ENCODE peak calls at places on chromosome 19, in five cellular contexts. Z is A549, F is HepG2, T is endothelial cell of umbilical vein, J is GM12878. X is an unnamed sample.
A peak's percentile ranks its signal among the peaks of the same experiment; 100 is the strongest.

GRCh38 chr19:991174-991931 is 7.2 kb downstream of the WDR18 start:
- DNase-seq in Z (no peak), F (no peak), T (no peak), J (no peak), X (peak; percentile 41)

GRCh38 chr19:47436712-47437401 is 17.5 kb upstream of the MEIS3 start:
- DNase-seq in Z (peak; percentile 86), F (peak; percentile 50), T (peak; percentile 55), J (no peak), X (peak; percentile 91)

GRCh38 chr19:38017504-38018150 is 110.6 kb downstream of the SIPA1L3 start:
- DNase-seq in Z (no peak), F (no peak), T (no peak), J (no peak), X (no peak)

GRCh38 chr19:16588089-16588823 is 16.0 kb upstream of the SLC35E1 start:
- DNase-seq in Z (no peak), F (no peak), T (peak; percentile 79), J (peak; percentile 90), X (peak; percentile 90)

GRCh38 chr19:15241259-15241658 is 9.0 kb upstream of the EPHX3 start:
- DNase-seq in Z (no peak), F (no peak), T (no peak), J (no peak), X (no peak)

GRCh38 chr19:41974652-41975051 is 15.5 kb upstream of the RABAC1 start:
- DNase-seq in Z (no peak), F (no peak), T (no peak), J (no peak), X (no peak)

GRCh38 chr19:2014731-2015610 is 543 bp downstream of the BTBD2 start:
- DNase-seq in Z (no peak), F (no peak), T (no peak), J (no peak), X (peak; percentile 44)

GRCh38 chr19:50897191-50897607 is 14.0 kb downstream of the KLK4 start:
- DNase-seq in Z (no peak), F (no peak), T (no peak), J (peak; percentile 59), X (no peak)

GRCh38 chr19:19510432-19510831 is 4.9 kb downstream of the TSSK6 start:
- DNase-seq in Z (no peak), F (no peak), T (no peak), J (no peak), X (no peak)

GRCh38 chr19:40144151-40144550 is 47.1 kb upstream of the MAP3K10 start:
- DNase-seq in Z (no peak), F (no peak), T (no peak), J (no peak), X (no peak)

DNA sequence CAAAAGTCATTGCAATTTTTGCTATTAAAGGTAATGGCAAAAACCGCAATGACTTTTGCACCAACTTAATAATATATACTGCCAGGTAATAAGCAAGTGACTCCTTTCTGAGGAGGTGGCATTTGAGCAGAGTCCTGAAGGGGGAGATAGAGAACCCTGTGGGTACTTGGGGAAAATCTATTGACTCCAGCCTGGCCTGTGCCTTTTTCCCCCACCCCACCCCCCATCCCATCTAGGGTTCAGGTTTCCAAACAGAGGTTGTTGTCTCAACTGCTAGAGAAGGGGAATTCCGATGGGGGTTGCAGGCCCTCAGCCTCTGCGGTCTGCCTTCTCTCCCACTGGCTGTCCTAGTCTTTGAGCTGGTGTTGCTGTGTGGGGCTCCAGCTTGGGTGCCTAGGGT is 11.5 kb downstream of the S1PR2 start:
- DNase-seq in Z (no peak), F (peak; percentile 79), T (no peak), J (peak; percentile 88), X (peak; percentile 78)
- TF ChIP-seq MYC in Z (no peak), F (no peak), T (no peak), J (no peak), X (peak; percentile 59)

GRCh38 chr19:55253842-55254624 is 4.8 kb downstream of the PPP6R1 start:
- DNase-seq in Z (no peak), F (no peak), T (peak; percentile 25), J (peak; percentile 77), X (peak; percentile 85)

GRCh38 chr19:55255618-55256423 is 3.0 kb downstream of the PPP6R1 start:
- DNase-seq in Z (peak; percentile 85), F (peak; percentile 47), T (no peak), J (peak; percentile 39), X (peak; percentile 77)

GRCh38 chr19:55253264-55253663 is 5.6 kb downstream of the PPP6R1 start:
- DNase-seq in Z (no peak), F (no peak), T (no peak), J (no peak), X (no peak)

GRCh38 chr19:55252760-55253159 is 6.1 kb downstream of the PPP6R1 start:
- DNase-seq in Z (no peak), F (no peak), T (no peak), J (no peak), X (no peak)

DNA sequence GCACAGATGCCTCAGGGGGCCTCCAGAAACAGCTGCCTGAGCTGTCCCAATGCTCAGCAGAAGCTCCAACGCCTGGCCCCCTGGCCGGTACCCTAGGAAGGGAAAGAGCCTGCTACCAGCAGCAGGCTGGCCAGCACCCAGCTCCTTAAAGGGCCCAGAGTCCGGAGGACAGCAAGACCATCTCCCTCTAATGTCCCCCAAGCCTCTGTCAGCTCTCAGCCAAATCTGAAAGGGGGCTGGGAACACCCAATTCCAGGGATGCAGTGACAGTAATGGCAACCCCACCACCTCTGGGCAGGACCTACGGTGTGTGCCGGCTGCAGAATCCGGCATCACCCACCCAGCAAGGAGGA is 4.2 kb downstream of the PPP6R1 start:
- DNase-seq in Z (no peak), F (no peak), T (no peak), J (no peak), X (no peak)
- H3K4me3 ChIP-seq in Z (no peak overlapping the region), F (no peak overlapping the region), T (no peak overlapping the region), J (peak overlapping the region; percentile 100), X (peak overlapping the region; percentile 88)

GRCh38 chr19:49119411-49120324 is at the start of gene PPFIA3:
- DNase-seq in Z (no peak), F (no peak), T (peak; percentile 51), J (no peak), X (no peak)
- TF ChIP-seq MYC in Z (no peak), F (peak; percentile 62), T (no peak), J (no peak), X (no peak)

DNA sequence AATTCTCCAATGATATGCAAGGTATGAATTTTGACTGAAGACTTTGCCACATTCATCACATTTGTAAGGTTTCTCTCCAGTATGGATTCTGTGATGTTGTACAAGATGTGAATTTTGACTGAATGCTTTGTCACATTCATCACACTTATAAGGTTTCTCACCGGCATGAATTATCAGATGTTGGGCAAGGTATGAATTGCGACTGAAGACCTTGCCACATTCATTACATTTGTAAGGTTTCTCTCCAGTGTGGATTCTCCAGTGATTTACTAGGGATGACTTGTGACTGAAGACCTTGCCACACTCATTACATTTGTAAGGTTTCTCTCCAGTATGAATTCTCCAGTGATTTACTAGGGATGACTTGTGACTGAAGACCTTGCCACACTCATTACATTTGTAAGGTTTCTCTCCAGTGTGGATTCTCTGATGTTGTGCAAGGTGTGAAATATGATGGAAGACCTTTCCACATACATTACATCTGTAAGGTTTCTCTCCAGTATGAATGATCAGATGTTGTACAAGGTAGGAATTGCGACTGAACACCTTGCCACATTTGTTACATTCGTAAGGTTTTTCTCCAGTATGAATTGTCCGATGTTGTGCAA is 24.8 kb downstream of the ZNF83 start:
- DNase-seq in Z (no peak), F (no peak), T (no peak), J (no peak), X (no peak)
- H3K4me3 ChIP-seq in Z (no peak overlapping the region), F (no peak overlapping the region), T (no peak overlapping the region), J (no peak overlapping the region), X (no peak overlapping the region)

GRCh38 chr19:4524808-4525562 is 6.7 kb upstream of the PLIN4 start:
- DNase-seq in Z (peak; percentile 63), F (no peak), T (peak; percentile 31), J (no peak), X (peak; percentile 61)
- TF ChIP-seq MYC in Z (no peak), F (no peak), T (no peak), J (no peak), X (no peak)

DNA sequence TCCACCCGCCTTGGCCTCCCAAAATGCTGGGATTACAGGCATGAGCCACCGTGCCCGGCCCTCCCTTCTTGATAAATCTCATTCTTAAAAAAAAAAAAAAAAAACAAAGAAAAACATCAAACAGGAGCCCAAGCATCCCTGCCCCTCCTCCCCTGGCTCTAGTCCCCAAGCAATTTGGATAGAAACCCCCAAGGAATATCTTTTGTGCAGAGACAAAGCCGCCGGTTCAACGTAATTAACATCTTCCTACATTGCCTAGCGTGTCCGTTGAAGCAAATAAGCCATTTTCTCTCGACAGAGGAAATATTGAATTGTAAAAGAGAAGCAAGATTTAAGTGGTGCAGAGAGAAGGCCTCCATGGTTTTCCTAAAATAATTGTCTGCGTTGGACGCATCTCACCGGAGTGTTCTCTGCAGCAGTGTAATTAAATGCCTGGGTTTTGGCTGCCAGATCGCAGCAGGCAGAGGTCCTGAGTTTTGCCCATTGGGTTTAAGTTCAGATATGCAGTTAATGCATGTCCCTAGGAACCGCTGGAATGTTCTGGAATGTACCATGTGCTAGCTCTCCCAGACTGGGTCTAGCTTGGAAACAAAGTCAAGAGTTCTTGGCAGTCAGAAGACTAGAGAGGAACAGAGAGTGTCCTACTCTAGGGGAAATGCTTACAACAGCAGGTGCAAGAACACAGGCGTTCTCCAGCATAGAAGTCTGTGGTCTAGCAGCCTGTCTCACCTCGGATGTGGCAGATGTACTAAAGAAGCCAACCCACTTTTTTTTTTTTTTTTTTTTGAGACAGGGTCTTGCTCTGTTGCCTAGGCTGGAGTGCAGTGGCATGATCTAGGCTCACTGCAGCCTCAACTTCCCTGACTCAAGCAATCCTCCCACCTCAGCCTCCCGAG is 30.9 kb downstream of the PIN1 start:
- DNase-seq in Z (no peak), F (no peak), T (no peak), J (no peak), X (no peak)
- H3K4me3 ChIP-seq in Z (no peak overlapping the region), F (no peak overlapping the region), T (no peak overlapping the region), J (no peak overlapping the region), X (no peak overlapping the region)

GRCh38 chr19:55536366-55536765 is 567 bp downstream of the SBK2 start:
- DNase-seq in Z (no peak), F (no peak), T (no peak), J (no peak), X (no peak)

GRCh38 chr19:55538132-55538531 is 1.2 kb upstream of the SBK2 start:
- DNase-seq in Z (no peak), F (no peak), T (no peak), J (no peak), X (no peak)

GRCh38 chr19:55535579-55536350 is 1.2 kb downstream of the SBK2 start:
- DNase-seq in Z (no peak), F (no peak), T (no peak), J (no peak), X (no peak)

GRCh38 chr19:55537741-55538111 is 793 bp upstream of the SBK2 start:
- DNase-seq in Z (no peak), F (no peak), T (no peak), J (no peak), X (no peak)

DNA sequence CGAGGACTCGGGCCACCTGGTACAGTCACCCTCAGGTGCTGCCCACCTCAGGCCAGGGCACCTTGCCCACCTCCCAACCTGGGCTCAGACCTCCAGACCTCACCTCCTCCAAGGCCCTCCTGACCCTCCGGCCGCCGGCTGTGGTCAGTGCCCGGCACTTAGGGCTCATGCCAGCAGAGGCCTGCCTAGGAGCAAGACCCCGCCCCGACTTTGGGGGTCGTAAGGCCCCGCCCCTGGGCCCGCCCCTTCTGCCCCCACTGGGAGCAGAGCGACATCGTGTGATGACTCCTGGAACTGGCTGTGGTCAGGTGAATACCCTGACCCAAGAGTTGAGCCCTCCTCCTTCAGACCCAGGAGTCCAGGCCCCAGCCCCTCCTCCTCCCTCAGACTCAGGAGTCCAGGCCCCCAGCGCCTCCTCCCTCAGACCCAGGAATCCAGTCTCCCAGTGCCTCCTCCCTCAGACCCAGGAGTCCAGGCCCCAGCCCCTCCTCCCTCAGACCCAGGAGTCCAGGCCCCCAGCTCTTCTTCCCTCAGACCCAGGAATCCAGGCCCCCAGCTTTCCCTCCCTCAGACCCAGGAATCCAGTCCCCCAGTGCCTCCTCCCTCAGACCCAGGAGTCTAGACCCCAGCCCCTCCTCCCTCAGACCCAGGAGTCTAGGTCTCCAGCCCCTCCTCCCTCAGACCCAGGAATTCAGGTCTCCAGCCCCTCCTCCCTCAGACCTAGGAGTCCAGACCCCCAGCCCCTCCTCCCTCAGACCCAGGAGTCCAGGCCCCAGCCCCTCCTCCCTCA is at the start of gene SBK2:
- DNase-seq in Z (no peak), F (peak; percentile 33), T (no peak), J (no peak), X (peak; percentile 14)
- TF ChIP-seq MYC in Z (no peak), F (no peak), T (no peak), J (no peak), X (no peak)